ENCODE peak calls at places on chromosomes 11 and 22, in six cellular contexts. Y is HepG2, G is fibroblast of lung, P is MM.1S, H is PC-3, A is keratinocyte. Z is an unnamed sample. For H3K4me1 and H4K20me1, the result is how much of the 10 kb centered on the place peaks cover.

GRCh38 chr11:57604289-57605010 is 7.0 kb downstream of the SERPING1 start:
- DNase-seq in Y (no peak), G (peak), P (no peak), H (no peak), A (no peak), Z (no peak)

GRCh38 chr22:31138126-31138525 is 2.2 kb downstream of the PLA2G3 start:
- DNase-seq in Y (no peak), G (no peak), P (no peak), H (no peak), A (no peak), Z (no peak)

GRCh38 chr22:37126882-37127281 is 17.4 kb upstream of the TMPRSS6 start:
- DNase-seq in Y (no peak), G (no peak), P (no peak), H (no peak), A (no peak), Z (no peak)

GRCh38 chr11:119483341-119483880 is 60.4 kb upstream of the THY1 start:
- DNase-seq in Y (no peak), G (no peak), P (no peak), H (no peak), A (no peak), Z (no peak)

GRCh38 chr22:30408388-30409101 is 11.7 kb downstream of the SEC14L2 start:
- DNase-seq in Y (peak), G (peak), P (no peak), H (peak), A (no peak), Z (peak)

GRCh38 chr22:19178065-19178658 is 374 bp downstream of the SLC25A1 start:
- DNase-seq in Y (peak), G (peak), P (peak), H (peak), A (peak), Z (peak)

GRCh38 chr11:118295834-118296454 is 8.6 kb upstream of the CD3E start:
- DNase-seq in Y (peak), G (peak), P (no peak), H (peak), A (peak), Z (peak)

GRCh38 chr11:47415949-47416472 is 7.6 kb downstream of the SLC39A13 start:
- DNase-seq in Y (no peak), G (peak), P (no peak), H (peak), A (no peak), Z (peak)

GRCh38 chr22:24564376-24565058 is 8.7 kb downstream of the SNRPD3 start:
- DNase-seq in Y (peak), G (peak), P (no peak), H (no peak), A (no peak), Z (no peak)

GRCh38 chr11:60528934-60529333 is 13.7 kb downstream of the MS4A13 start:
- DNase-seq in Y (no peak), G (no peak), P (peak), H (no peak), A (no peak), Z (no peak)

GRCh38 chr22:38298312-38299000 is 18.8 kb downstream of the CSNK1E start:
- DNase-seq in Y (no peak), G (peak), P (no peak), H (peak), A (peak), Z (peak)

GRCh38 chr11:62104816-62105610 is 18.8 kb upstream of the INCENP start:
- DNase-seq in Y (no peak), G (peak), P (no peak), H (no peak), A (no peak), Z (no peak)

GRCh38 chr11:122101625-122102291 is 14.3 kb downstream of the BLID start:
- DNase-seq in Y (peak), G (peak), P (no peak), H (no peak), A (no peak), Z (no peak)

GRCh38 chr22:19429950-19430889 is 1.3 kb downstream of the HIRA start:
- DNase-seq in Y (peak), G (peak), P (peak), H (peak), A (no peak), Z (no peak)

GRCh38 chr11:70251583-70252285 is 18.8 kb upstream of the PPFIA1 start:
- DNase-seq in Y (no peak), G (no peak), P (no peak), H (no peak), A (no peak), Z (no peak)

GRCh38 chr22:37222440-37222971 is 10.2 kb upstream of the SSTR3 start:
- DNase-seq in Y (no peak), G (no peak), P (peak), H (no peak), A (no peak), Z (no peak)

GRCh38 chr11:57638005-57638760 is 11.5 kb downstream of the YPEL4 start:
- DNase-seq in Y (peak), G (peak), P (no peak), H (peak), A (no peak), Z (no peak)

GRCh38 chr22:36816635-36817428 is at the start of gene PVALB:
- DNase-seq in Y (no peak), G (peak), P (peak), H (peak), A (no peak), Z (no peak)

GRCh38 chr11:10601722-10602281 is 33.3 kb upstream of the LYVE1 start:
- DNase-seq in Y (no peak), G (no peak), P (no peak), H (no peak), A (no peak), Z (no peak)

GRCh38 chr22:46499798-46500174 is 37.6 kb downstream of the CELSR1 start:
- DNase-seq in Y (no peak), G (no peak), P (no peak), H (no peak), A (no peak), Z (no peak)

GRCh38 chr11:4643084-4643483 is 698 bp upstream of the OR51E1 start:
- DNase-seq in Y (no peak), G (no peak), P (no peak), H (no peak), A (no peak), Z (no peak)

GRCh38 chr11:75578977-75579376 is 16.9 kb downstream of the SERPINH1 start:
- DNase-seq in Y (no peak), G (no peak), P (no peak), H (no peak), A (no peak), Z (no peak)

GRCh38 chr11:121564948-121565684 is 112.3 kb upstream of the SORL1-AS1 start:
- DNase-seq in Y (peak), G (no peak), P (no peak), H (no peak), A (no peak), Z (no peak)

GRCh38 chr11:64754124-64754918 is 5.5 kb downstream of the PYGM start:
- DNase-seq in Y (no peak), G (no peak), P (no peak), H (no peak), A (no peak), Z (no peak)

GRCh38 chr22:23383491-23384450 is 196.3 kb downstream of the IGLL1 start:
- DNase-seq in Y (no peak), G (no peak), P (no peak), H (no peak), A (no peak), Z (no peak)

GRCh38 chr11:2459016-2459725 is 14.4 kb downstream of the KCNQ1 start:
- DNase-seq in Y (no peak), G (no peak), P (peak), H (no peak), A (no peak), Z (no peak)

GRCh38 chr11:119489087-119489486 is 66.1 kb upstream of the THY1 start:
- DNase-seq in Y (no peak), G (no peak), P (no peak), H (no peak), A (no peak), Z (no peak)

GRCh38 chr22:21942939-21943338 is 9.7 kb downstream of the PPM1F start:
- DNase-seq in Y (no peak), G (peak), P (no peak), H (no peak), A (no peak), Z (no peak)

GRCh38 chr22:30909306-30909705 is 59.3 kb downstream of the MORC2 start:
- DNase-seq in Y (no peak), G (no peak), P (no peak), H (no peak), A (no peak), Z (no peak)

GRCh38 chr22:46055176-46055850 is 78.4 kb upstream of the WNT7B start:
- DNase-seq in Y (no peak), G (no peak), P (no peak), H (peak), A (no peak), Z (no peak)

GRCh38 chr11:117931971-117932370 is 2.8 kb upstream of the TMPRSS13 start:
- DNase-seq in Y (no peak), G (no peak), P (no peak), H (no peak), A (no peak), Z (no peak)

GRCh38 chr22:41596776-41597634 is 7.4 kb upstream of the PMM1 start:
- DNase-seq in Y (peak), G (peak), P (peak), H (peak), A (no peak), Z (no peak)

GRCh38 chr11:134332189-134332631 is 422 bp downstream of the GLB1L2 start:
- DNase-seq in Y (no peak), G (no peak), P (no peak), H (no peak), A (no peak), Z (no peak)

GRCh38 chr11:72446929-72447753 is 12.8 kb upstream of the CLPB start:
- DNase-seq in Y (peak), G (peak), P (peak), H (peak), A (no peak), Z (peak)

GRCh38 chr11:66505276-66505816 is 5.1 kb upstream of the BBS1 start:
- DNase-seq in Y (no peak), G (no peak), P (no peak), H (no peak), A (no peak), Z (no peak)

GRCh38 chr11:110762596-110762995 is 50.4 kb upstream of the ARHGAP20 start:
- DNase-seq in Y (no peak), G (no peak), P (no peak), H (no peak), A (no peak), Z (no peak)

GRCh38 chr22:29478326-29479276 is 1.4 kb upstream of the NEFH start:
- DNase-seq in Y (no peak), G (no peak), P (no peak), H (no peak), A (no peak), Z (no peak)

GRCh38 chr11:113376156-113376555 is 11.4 kb upstream of the ANKK1 start:
- DNase-seq in Y (no peak), G (peak), P (no peak), H (no peak), A (no peak), Z (no peak)

DNA sequence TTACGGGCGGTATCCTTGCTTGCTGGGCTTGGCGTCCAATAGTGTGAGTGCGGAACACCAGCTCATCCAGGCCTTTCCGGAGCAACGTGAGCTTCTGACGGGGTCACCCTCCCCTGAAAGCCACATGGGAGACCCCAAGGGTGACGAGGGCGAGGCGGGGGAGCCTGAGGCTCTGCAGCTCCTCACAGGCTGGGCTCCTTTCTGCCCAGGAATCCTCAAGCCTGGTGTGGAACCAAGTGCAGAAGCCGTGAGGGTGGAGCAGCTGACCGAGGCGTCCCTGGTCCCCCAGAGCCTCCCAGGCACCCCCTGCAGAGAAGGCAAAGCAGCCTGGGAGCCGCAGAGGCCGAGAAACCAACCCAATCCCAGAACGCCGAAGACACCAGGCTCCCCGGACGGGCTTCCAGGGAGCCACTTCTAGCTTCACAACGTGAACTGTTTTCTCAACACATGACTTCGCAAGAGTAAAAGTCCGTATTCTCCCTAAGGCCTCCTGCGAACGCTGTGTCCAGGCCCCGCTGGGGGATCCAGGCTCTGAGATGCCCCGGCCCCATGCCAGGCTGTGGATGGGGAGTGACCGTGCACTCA is 530.3 kb downstream of the BRD1 start:
- DNase-seq in Y (no peak), G (no peak), P (no peak), H (no peak), A (no peak), Z (no peak)
- H3K4me1 ChIP-seq in Y (under half), G (under half), P (under half), H (under half), A (under half), Z (under half)

DNA sequence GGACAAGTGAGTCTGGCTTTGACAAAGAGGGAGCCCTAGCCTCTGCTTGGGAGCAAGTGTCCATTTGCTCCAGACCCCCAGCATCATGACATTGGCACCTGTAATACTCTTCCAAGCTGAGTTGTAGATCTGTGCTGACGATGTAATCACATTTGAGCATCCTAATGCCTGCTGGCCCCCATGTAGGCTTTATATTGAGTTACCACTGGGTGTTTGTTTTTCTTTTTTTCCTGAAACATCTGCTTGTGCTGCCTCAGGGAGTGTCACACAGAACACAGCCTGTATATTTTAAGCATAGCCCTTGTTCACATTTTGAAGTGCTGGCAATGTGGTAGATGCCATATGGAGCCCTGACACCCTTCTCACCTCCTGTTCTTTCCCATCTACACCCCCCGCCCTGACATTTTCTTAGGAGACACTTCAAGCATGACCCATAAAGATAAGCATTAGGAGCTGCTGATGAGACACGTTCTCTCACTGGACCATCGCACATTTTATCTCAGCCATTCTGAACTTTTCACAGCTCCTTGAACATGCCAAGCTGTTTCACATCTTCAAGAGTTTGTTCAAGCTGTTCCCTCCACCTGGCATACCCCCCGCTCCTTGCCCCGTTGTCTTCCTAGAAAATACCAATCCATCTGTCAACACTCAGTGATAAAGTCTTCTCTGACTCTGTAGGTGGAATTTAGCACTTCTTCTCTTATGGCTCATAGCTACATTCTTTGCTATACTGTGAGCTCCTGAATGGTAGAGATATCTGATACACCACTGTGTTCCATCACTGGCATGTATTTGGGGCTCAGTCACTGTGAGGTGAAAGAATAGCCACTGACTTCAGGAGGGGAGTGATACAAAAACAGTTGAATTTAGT is 128.7 kb downstream of the TRIM44 start:
- DNase-seq in Y (no peak), G (peak), P (no peak), H (no peak), A (no peak), Z (no peak)
- H4K20me1 ChIP-seq in Y (under half), G (under half), P (under half), H (under half), A (under half), Z (under half)

GRCh38 chr11:107301886-107302285 is 155.7 kb downstream of the CWF19L2 start:
- DNase-seq in Y (no peak), G (no peak), P (no peak), H (peak), A (no peak), Z (no peak)
- H3K27ac ChIP-seq in Y (no peak), G (no peak), P (no peak), H (no peak), A (no peak), Z (peak)

GRCh38 chr22:42970029-42970428 is 44.9 kb downstream of the PACSIN2 start:
- DNase-seq in Y (no peak), G (no peak), P (no peak), H (peak), A (no peak), Z (peak)

GRCh38 chr22:42969348-42969975 is 45.5 kb downstream of the PACSIN2 start:
- DNase-seq in Y (no peak), G (peak), P (no peak), H (peak), A (no peak), Z (no peak)

GRCh38 chr22:42967005-42967404 is 47.9 kb downstream of the PACSIN2 start:
- DNase-seq in Y (no peak), G (no peak), P (no peak), H (no peak), A (no peak), Z (no peak)

GRCh38 chr22:42966389-42966998 is 48.5 kb downstream of the PACSIN2 start:
- DNase-seq in Y (no peak), G (no peak), P (no peak), H (no peak), A (no peak), Z (no peak)

GRCh38 chr22:42967933-42968332 is 47.0 kb downstream of the PACSIN2 start:
- DNase-seq in Y (no peak), G (no peak), P (no peak), H (no peak), A (no peak), Z (no peak)
- H3K4me1 ChIP-seq in Y (half or more), G (under half), P (under half), H (under half), A (under half), Z (half or more)